ENCODE peak calls at places on chromosomes 12 and 14, in five cellular contexts. Z, B, G, L and H are unnamed samples.

GRCh38 chr12:109052415-109053323 is at the start of gene USP30:
- DNase-seq in Z (peak; percentile 76), B (peak; percentile 87), G (peak; percentile 92), L (peak; percentile 85), H (peak; percentile 93)

GRCh38 chr12:20523658-20524057 is 155.3 kb downstream of the PDE3A start:
- DNase-seq in Z (no peak), B (no peak), G (no peak), L (peak; percentile 65), H (peak; percentile 70)

GRCh38 chr14:61421212-61421923 is 100.0 kb downstream of the PRKCH start:
- DNase-seq in Z (peak; percentile 27), B (no peak), G (no peak), L (no peak), H (no peak)

GRCh38 chr12:6016756-6017155 is 71.7 kb upstream of the ANO2 start:
- DNase-seq in Z (no peak), B (no peak), G (no peak), L (no peak), H (no peak)

GRCh38 chr12:74446466-74446865 is 91.2 kb upstream of the ATXN7L3B start:
- DNase-seq in Z (no peak), B (no peak), G (no peak), L (no peak), H (no peak)

GRCh38 chr12:12176402-12176801 is 90.4 kb downstream of the LRP6 start:
- DNase-seq in Z (no peak), B (no peak), G (peak; percentile 52), L (no peak), H (no peak)

GRCh38 chr12:102645968-102646367 is 165.6 kb upstream of the IGF1 start:
- DNase-seq in Z (no peak), B (no peak), G (no peak), L (no peak), H (no peak)

GRCh38 chr12:127811988-127812387 is 455.0 kb upstream of the TMEM132C start:
- DNase-seq in Z (no peak), B (peak; percentile 11), G (no peak), L (no peak), H (peak; percentile 15)

GRCh38 chr14:33780035-33780434 is 170.8 kb downstream of the EGLN3 start:
- DNase-seq in Z (no peak), B (no peak), G (no peak), L (no peak), H (no peak)

GRCh38 chr14:51370758-51371386 is 130.8 kb downstream of the TMX1 start:
- DNase-seq in Z (no peak), B (no peak), G (no peak), L (no peak), H (no peak)

GRCh38 chr14:31530136-31530535 is 31.1 kb upstream of the NUBPL start:
- DNase-seq in Z (no peak), B (no peak), G (no peak), L (peak; percentile 40), H (no peak)

GRCh38 chr12:32891956-32892355 is 4.6 kb downstream of the PKP2 start:
- DNase-seq in Z (peak; percentile 69), B (no peak), G (no peak), L (no peak), H (peak; percentile 60)

GRCh38 chr14:73312697-73313096 is 75.4 kb downstream of the PAPLN start:
- DNase-seq in Z (no peak), B (no peak), G (no peak), L (no peak), H (no peak)

GRCh38 chr14:53356361-53357150 is 203.4 kb upstream of the DDHD1 start:
- DNase-seq in Z (no peak), B (no peak), G (no peak), L (peak; percentile 44), H (no peak)

GRCh38 chr14:99522934-99523660 is 41.9 kb downstream of the CCNK start:
- DNase-seq in Z (no peak), B (peak; percentile 35), G (no peak), L (peak; percentile 23), H (no peak)

GRCh38 chr14:90290612-90291011 is 34.3 kb downstream of the PSMC1 start:
- DNase-seq in Z (no peak), B (no peak), G (no peak), L (no peak), H (no peak)

GRCh38 chr12:5258498-5258897 is 173.4 kb upstream of the NTF3 start:
- DNase-seq in Z (no peak), B (no peak), G (no peak), L (peak; percentile 86), H (no peak)

GRCh38 chr12:19707948-19708409 is 268.7 kb downstream of the AEBP2 start:
- DNase-seq in Z (peak; percentile 65), B (no peak), G (no peak), L (peak; percentile 93), H (peak; percentile 92)

GRCh38 chr12:90829044-90829443 is 125.9 kb downstream of the CCER1 start:
- DNase-seq in Z (no peak), B (no peak), G (no peak), L (no peak), H (no peak)

GRCh38 chr12:24780969-24781368 is 167.9 kb downstream of the BCAT1 start:
- DNase-seq in Z (no peak), B (no peak), G (peak; percentile 27), L (peak; percentile 44), H (peak; percentile 45)
- TF ChIP-seq CTCF in Z (peak; percentile 25), B (no peak), G (peak; percentile 74), L (peak; percentile 42), H (no peak)

GRCh38 chr12:2374092-2374740 is 321.4 kb downstream of the CACNA1C start:
- DNase-seq in Z (no peak), B (no peak), G (no peak), L (peak; percentile 10), H (no peak)

GRCh38 chr12:2378835-2379330 is 326.1 kb downstream of the CACNA1C start:
- DNase-seq in Z (no peak), B (no peak), G (no peak), L (no peak), H (no peak)

GRCh38 chr12:2373307-2373706 is 320.5 kb downstream of the CACNA1C start:
- DNase-seq in Z (no peak), B (no peak), G (no peak), L (no peak), H (no peak)

GRCh38 chr12:2375871-2376270 is 323.1 kb downstream of the CACNA1C start:
- DNase-seq in Z (peak; percentile 27), B (no peak), G (no peak), L (no peak), H (no peak)

GRCh38 chr12:2376855-2377657 is 324.3 kb downstream of the CACNA1C start:
- DNase-seq in Z (no peak), B (peak; percentile 16), G (no peak), L (no peak), H (no peak)
- TF ChIP-seq CTCF in Z (no peak), B (no peak), G (no peak), L (no peak), H (no peak)

GRCh38 chr14:54782803-54783659 is 119.6 kb downstream of the GCH1 start:
- DNase-seq in Z (no peak), B (peak; percentile 29), G (peak; percentile 77), L (no peak), H (no peak)
- TF ChIP-seq CTCF in Z (no peak), B (no peak), G (peak; percentile 77), L (no peak), H (peak; percentile 16)

DNA sequence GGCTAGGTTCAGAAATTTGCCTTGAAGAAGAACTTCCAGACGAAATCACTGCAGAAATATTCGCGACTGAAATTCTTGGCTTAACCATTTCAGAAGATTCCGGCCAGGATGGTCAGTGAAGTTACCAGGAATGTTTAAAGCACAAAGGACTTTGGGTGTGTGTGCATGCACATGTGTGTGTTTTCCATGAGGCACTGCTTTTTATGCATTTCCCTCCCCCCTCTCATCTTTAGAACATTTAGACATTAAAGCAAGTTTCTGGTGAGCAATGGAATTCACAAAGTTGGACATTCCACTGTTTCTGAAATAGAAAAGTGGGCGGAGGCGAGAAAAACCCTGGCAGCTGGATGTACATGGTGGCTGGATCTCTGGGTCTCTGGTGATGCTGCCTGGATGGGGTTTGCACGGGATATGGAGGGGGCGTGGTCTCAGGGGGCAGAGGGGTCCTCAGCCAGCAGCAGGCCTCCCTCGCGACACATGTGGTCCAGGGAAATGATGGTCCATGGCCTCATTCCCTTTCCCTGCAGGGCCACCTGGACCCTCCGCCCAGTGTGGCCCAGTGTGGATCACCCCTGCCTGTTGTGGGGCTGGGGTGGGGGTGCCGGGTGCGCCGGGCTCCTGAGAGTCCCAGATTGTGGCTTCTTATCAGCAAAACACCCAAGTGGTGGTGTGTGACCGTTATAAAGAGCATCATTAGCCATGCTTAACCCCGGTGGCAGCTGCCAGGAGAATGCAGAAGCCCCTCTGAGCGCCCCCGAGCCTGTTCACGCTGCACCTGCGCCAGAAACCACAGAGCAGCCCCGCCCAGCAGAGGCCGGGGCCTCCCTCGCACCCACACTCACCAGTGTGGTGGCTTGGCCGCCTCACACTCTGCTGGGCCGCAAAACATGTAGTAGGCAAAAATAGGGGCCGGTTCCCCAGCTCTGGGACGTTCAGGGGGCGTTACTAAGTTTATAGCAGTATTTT is 17.8 kb upstream of the BCL7A start:
- DNase-seq in Z (no peak), B (no peak), G (peak; percentile 99), L (no peak), H (peak; percentile 29)
- TF ChIP-seq CTCF in Z (no peak), B (no peak), G (no peak), L (no peak), H (no peak)

GRCh38 chr12:125244338-125244737 is 179.1 kb downstream of the AACS start:
- DNase-seq in Z (no peak), B (no peak), G (no peak), L (no peak), H (no peak)
- TF ChIP-seq CTCF in Z (no peak), B (no peak), G (no peak), L (no peak), H (no peak)

GRCh38 chr12:120941846-120942405 is 36.4 kb upstream of the HNF1A start:
- DNase-seq in Z (no peak), B (no peak), G (no peak), L (no peak), H (no peak)

GRCh38 chr12:120939954-120940353 is 35.8 kb upstream of the SPPL3 start:
- DNase-seq in Z (no peak), B (no peak), G (no peak), L (no peak), H (no peak)

GRCh38 chr12:120941412-120941811 is 36.9 kb upstream of the HNF1A start:
- DNase-seq in Z (no peak), B (no peak), G (no peak), L (no peak), H (no peak)

GRCh38 chr12:120940799-120941198 is 36.6 kb upstream of the SPPL3 start:
- DNase-seq in Z (no peak), B (no peak), G (no peak), L (peak; percentile 11), H (no peak)

GRCh38 chr12:120944645-120945217 is 33.6 kb upstream of the HNF1A start:
- DNase-seq in Z (peak; percentile 68), B (peak; percentile 87), G (peak; percentile 51), L (peak; percentile 18), H (peak; percentile 59)
- TF ChIP-seq CTCF in Z (peak; percentile 66), B (peak; percentile 70), G (peak; percentile 83), L (peak; percentile 57), H (peak; percentile 90)

DNA sequence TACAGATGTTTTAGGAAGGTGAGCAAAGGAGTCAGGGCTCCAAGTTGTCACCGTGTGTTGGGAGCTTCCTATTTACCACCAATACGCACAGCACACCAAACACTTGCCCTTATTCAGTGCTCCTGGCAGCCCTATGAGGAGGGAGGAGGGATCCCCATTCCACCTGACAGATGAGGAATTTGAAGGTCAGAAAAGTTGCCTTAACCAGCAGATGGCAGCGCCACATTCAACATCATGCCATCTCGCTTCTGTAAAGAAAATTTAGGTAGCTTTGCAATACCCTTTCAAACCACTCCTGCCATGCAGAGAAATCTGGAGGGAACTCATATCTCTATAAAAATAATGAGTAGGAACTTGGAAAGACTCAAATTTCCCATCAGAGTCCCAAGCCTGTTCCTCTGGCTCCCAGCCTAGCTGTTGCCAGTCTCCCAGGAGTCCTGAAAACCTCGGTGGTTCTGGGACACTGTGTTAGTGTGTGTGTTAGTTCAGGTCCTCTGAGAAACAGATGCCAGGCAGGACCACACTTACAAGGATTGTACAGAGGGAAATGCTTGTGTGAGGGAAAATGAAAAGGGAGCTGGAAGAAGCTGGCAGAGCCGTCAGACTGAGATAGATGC is 410.5 kb downstream of the MED13L start:
- DNase-seq in Z (no peak), B (peak; percentile 54), G (no peak), L (no peak), H (peak; percentile 2)
- TF ChIP-seq CTCF in Z (no peak), B (no peak), G (peak; percentile 54), L (no peak), H (no peak)